ENCODE peak calls at places on chromosomes 7 and 10, in four cellular contexts. P, W, J and V are unnamed samples.

GRCh38 chr10:111221682-111222470 is 145.0 kb downstream of the ADRA2A start:
- DNase-seq in P (no peak), W (no peak), J (peak; percentile 11), V (no peak)

GRCh38 chr10:3776796-3777571 is 8.0 kb downstream of the KLF6 start:
- DNase-seq in J (no peak), P (no peak), W (peak; percentile 90), V (no peak)

GRCh38 chr7:71871446-71871845 is 540.7 kb downstream of the CALN1 start:
- DNase-seq in W (peak; percentile 30), J (no peak), P (no peak), V (no peak)

GRCh38 chr10:69360485-69361302 is 56.0 kb downstream of the TACR2 start:
- DNase-seq in W (peak; percentile 90), P (no peak), J (no peak), V (no peak)

GRCh38 chr7:142540371-142540770 is 208.9 kb upstream of the PRSS1 start:
- DNase-seq in W (no peak), J (no peak), P (no peak), V (no peak)

GRCh38 chr7:100476903-100477870 is 1.8 kb downstream of the TSC22D4 start:
- DNase-seq in P (no peak), J (peak; percentile 34), W (no peak), V (no peak)

GRCh38 chr7:108001759-108002725 is 919 bp downstream of the LAMB1 start:
- DNase-seq in P (no peak), J (no peak), W (peak; percentile 29), V (no peak)

GRCh38 chr10:63430999-63431356 is 34.8 kb downstream of the JMJD1C start:
- DNase-seq in P (no peak), J (no peak), W (no peak), V (no peak)

GRCh38 chr10:79047875-79048638 is 20.7 kb upstream of the ZMIZ1 start:
- DNase-seq in J (no peak), W (no peak), P (no peak), V (no peak)

GRCh38 chr10:1395025-1395981 is 339.1 kb downstream of the WDR37 start:
- DNase-seq in J (no peak), W (no peak), P (no peak), V (no peak)

GRCh38 chr7:156942708-156943090 is 6.8 kb upstream of the NOM1 start:
- DNase-seq in P (no peak), W (no peak), J (no peak), V (no peak)

GRCh38 chr7:99990417-99990816 is 14.6 kb upstream of the AZGP1 start:
- DNase-seq in P (no peak), W (no peak), J (no peak), V (no peak)

GRCh38 chr10:99881371-99881770 is 98.9 kb downstream of the ABCC2 start:
- DNase-seq in W (no peak), J (no peak), P (no peak), V (no peak)

GRCh38 chr10:124068929-124069328 is 24.5 kb downstream of the CHST15 start:
- DNase-seq in J (no peak), P (no peak), W (no peak), V (no peak)

GRCh38 chr10:28637346-28637745 is 40.0 kb upstream of the BAMBI start:
- DNase-seq in W (no peak), P (no peak), J (no peak), V (no peak)

GRCh38 chr7:151429555-151430331 is 10.2 kb downstream of the CRYGN start:
- DNase-seq in J (no peak), W (no peak), P (no peak), V (no peak)

GRCh38 chr7:69677054-69677847 is 79.0 kb downstream of the AUTS2 start:
- DNase-seq in W (no peak), P (no peak), J (no peak), V (no peak)

GRCh38 chr7:30977896-30978564 is 14.3 kb downstream of the GHRHR start:
- DNase-seq in P (no peak), J (no peak), W (no peak), V (no peak)

GRCh38 chr10:52215745-52216361 is 98.2 kb upstream of the DKK1 start:
- DNase-seq in J (peak; percentile 49), W (peak; percentile 68), P (peak; percentile 9), V (no peak)

GRCh38 chr7:28128608-28129007 is 52.0 kb downstream of the JAZF1 start:
- DNase-seq in J (no peak), W (no peak), P (no peak), V (no peak)

GRCh38 chr10:8230887-8231286 is 176.4 kb downstream of the GATA3 start:
- DNase-seq in W (no peak), P (no peak), J (no peak), V (no peak)